ENCODE peak calls at places on chromosomes 6 and 20, in five cellular contexts. L is heart left ventricle, K is ovary, W is IMR-90, N is tibial nerve. Q is an unnamed sample.

GRCh38 chr6:89269981-89270380 is 45.1 kb downstream of the GABRR2 start:
- DNase-seq in L (no peak), K (no peak), W (no peak), N (no peak), Q (no peak)

GRCh38 chr6:132289761-132290160 is 111.5 kb downstream of the MOXD1 start:
- DNase-seq in L (no peak), K (no peak), W (no peak), N (no peak), Q (no peak)

GRCh38 chr6:34465551-34466241 is at the start of gene PACSIN1:
- DNase-seq in L (peak), K (no peak), W (no peak), N (no peak), Q (no peak)

GRCh38 chr6:95243091-95243490 is 334.2 kb upstream of the MANEA start:
- DNase-seq in L (no peak), K (no peak), W (peak), N (no peak), Q (no peak)

GRCh38 chr20:32079655-32080109 is 27.6 kb downstream of the HCK start:
- DNase-seq in L (no peak), K (no peak), W (no peak), N (no peak), Q (no peak)

GRCh38 chr20:62536731-62537401 is 61.1 kb upstream of the GATA5 start:
- DNase-seq in L (peak), K (no peak), W (peak), N (no peak), Q (no peak)

GRCh38 chr20:6828794-6829423 is 61.4 kb downstream of the BMP2 start:
- DNase-seq in L (peak), K (peak), W (peak), N (peak), Q (peak)

GRCh38 chr6:31829633-31830492 is 2.3 kb downstream of the HSPA1B start:
- DNase-seq in L (no peak), K (peak), W (peak), N (no peak), Q (no peak)

GRCh38 chr6:71977860-71978259 is 91.5 kb downstream of the RIMS1 start:
- DNase-seq in L (no peak), K (no peak), W (no peak), N (no peak), Q (no peak)

GRCh38 chr6:31702421-31702818 is 704 bp downstream of the ABHD16A start:
- DNase-seq in L (no peak), K (no peak), W (no peak), N (no peak), Q (no peak)

GRCh38 chr6:157763129-157763893 is 59.7 kb upstream of the SNX9 start:
- DNase-seq in L (peak), K (peak), W (peak), N (no peak), Q (peak)

GRCh38 chr6:165663283-165663735 is 268 bp upstream of the PDE10A start:
- DNase-seq in L (peak), K (peak), W (peak), N (no peak), Q (no peak)

GRCh38 chr6:16129623-16130243 is 847 bp downstream of the MYLIP start:
- DNase-seq in L (peak), K (peak), W (peak), N (no peak), Q (peak)

GRCh38 chr20:41330941-41331340 is 9.7 kb upstream of the LPIN3 start:
- DNase-seq in L (no peak), K (no peak), W (no peak), N (no peak), Q (peak)

GRCh38 chr20:61795669-61796630 is 269.7 kb downstream of the TAF4 start:
- DNase-seq in L (no peak), K (no peak), W (no peak), N (no peak), Q (no peak)

GRCh38 chr6:5905431-5906339 is 101.0 kb downstream of the NRN1 start:
- DNase-seq in L (peak), K (no peak), W (peak), N (peak), Q (peak)

GRCh38 chr20:25039697-25040437 is 18.1 kb downstream of the ACSS1 start:
- DNase-seq in L (peak), K (peak), W (peak), N (peak), Q (peak)

GRCh38 chr6:90859612-90860011 is 272.7 kb upstream of the MAP3K7 start:
- DNase-seq in L (no peak), K (no peak), W (no peak), N (no peak), Q (no peak)

GRCh38 chr6:120357447-120357846 is 976.8 kb downstream of the TBC1D32 start:
- DNase-seq in L (no peak), K (no peak), W (no peak), N (no peak), Q (no peak)

GRCh38 chr6:22306741-22307466 is 10.1 kb upstream of the PRL start:
- DNase-seq in L (no peak), K (no peak), W (no peak), N (no peak), Q (no peak)

GRCh38 chr6:163179061-163179460 is 235.5 kb upstream of the QKI start:
- DNase-seq in L (no peak), K (no peak), W (no peak), N (no peak), Q (no peak)

GRCh38 chr20:19493794-19494495 is 264.1 kb upstream of the RIN2 start:
- DNase-seq in L (no peak), K (no peak), W (no peak), N (no peak), Q (no peak)

DNA sequence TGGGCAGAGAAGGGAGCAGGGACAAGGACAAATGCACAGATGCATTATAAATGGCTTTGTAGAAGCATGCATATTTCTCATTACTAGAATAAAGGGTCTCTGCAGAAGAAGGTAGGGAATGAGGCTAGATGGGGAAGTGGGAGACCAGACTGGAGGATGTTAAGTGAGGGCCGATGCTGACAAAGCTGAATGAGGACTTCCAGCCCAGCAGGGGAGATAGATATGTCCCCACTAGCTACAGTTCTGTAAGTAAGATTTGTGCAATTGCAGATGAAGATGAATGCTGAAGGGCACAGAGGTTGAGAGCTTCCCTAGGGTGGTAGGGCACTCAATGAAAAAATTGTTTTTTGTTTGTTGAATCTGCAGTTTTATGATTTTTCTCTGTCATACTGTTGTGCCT is 16.9 kb downstream of the ADGRG6 start:
- DNase-seq in L (no peak), K (no peak), W (no peak), N (no peak), Q (no peak)
- TF ChIP-seq CTCF in L (no peak), K (no peak), W (no peak), N (no peak), Q (no peak)

GRCh38 chr6:42049116-42049809 is 1.1 kb upstream of the TAF8 start:
- DNase-seq in L (no peak), K (peak), W (no peak), N (no peak), Q (peak)

GRCh38 chr6:42047790-42048405 is 2.4 kb upstream of the TAF8 start:
- DNase-seq in L (no peak), K (peak), W (no peak), N (no peak), Q (peak)

GRCh38 chr6:42050897-42051653 is 751 bp downstream of the TAF8 start:
- DNase-seq in L (no peak), K (no peak), W (peak), N (no peak), Q (no peak)

GRCh38 chr6:42047220-42047590 is 3.1 kb upstream of the TAF8 start:
- DNase-seq in L (no peak), K (no peak), W (no peak), N (no peak), Q (no peak)

DNA sequence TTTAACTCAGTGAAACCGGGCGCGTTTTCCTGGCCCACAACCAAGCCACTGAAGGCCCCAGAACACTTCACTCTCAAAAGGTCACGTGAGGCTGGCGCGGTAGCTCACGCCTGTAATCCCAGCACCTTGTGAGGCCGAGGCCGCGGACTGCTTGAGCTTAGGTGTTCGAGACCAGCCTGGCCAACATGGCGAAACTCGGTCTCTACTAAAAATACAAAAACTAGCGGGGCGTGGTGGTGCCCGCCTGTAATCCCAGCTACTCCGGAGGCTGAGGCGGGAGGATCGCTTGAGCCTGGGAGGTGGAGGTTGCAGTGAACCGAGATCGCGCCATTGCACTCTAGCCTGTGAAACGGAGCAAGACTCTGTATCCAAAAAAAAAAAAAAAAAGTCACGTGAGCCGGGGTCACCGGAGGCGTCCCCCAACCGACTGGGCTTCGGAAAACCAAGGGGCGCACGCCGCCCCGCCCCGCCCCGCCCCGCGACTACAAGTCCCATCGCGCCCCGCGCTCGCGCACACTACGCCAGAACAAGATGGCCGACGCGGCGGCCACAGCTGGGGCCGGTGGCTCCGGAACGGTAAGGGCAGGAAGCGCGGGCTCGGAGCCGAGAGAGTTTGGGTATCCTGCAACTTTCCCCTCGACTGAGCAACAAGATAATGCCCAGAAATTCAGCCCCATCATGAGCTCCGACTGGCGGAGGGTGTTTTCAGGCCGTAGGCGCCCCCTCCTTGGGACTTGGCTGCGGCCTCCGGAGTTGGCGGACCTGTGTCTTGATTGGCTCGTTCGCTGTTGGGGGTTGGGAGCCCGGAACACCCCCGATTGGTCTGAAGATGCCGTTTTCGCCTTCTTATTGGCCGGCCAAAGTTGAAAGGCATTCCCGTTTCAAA is at the start of gene TAF8:
- DNase-seq in L (peak), K (peak), W (peak), N (peak), Q (peak)
- TF ChIP-seq POLR2A in L (peak), K (peak), W (peak), N (peak), Q (no peak)

DNA sequence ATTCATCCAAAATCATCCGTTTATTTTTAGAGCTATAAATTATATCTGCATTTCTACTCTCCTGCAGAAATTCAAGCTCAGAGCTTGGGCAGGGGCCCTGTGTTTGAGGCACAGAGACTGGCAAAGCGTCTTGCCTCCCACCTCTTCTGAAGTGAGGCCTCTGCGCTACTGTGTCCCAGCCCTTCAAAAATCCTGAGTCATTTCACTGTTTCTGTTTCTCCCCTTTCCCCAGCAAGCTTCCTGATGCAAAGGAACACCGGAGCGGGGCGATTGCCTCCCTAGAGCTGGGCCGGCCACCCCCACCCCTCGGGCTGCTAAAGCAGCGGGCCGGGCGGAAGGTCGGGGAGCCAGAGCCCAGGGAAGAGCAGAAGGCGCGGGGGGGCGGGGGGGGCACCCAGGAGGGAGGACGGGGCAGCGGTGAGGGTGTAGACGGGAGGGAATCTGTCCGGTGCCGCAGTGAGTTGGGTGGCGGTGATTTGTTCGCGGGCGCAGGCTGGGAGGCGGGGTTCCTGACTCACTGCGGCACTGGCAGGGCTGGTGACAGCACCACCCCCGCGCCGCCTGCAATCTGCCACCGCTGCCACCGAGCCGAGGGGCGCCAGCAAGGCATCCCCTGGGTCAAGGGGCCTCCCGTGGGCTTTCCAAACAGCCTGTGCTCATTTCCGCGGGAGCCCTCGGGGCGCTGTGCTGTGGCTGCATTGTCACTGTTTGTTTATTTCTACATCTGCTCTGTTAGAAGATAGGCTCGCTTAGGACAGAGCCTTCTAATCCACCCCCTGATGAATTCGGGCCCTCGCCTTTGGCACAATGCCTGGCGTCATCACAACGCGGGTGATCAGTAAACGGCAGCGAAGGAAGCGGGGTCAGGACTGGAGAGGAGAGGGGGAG is 46.5 kb upstream of the SNAP25 start:
- DNase-seq in L (peak), K (peak), W (peak), N (no peak), Q (no peak)
- H3K4me3 ChIP-seq in L (peak), K (peak), W (peak), N (peak), Q (no peak)

DNA sequence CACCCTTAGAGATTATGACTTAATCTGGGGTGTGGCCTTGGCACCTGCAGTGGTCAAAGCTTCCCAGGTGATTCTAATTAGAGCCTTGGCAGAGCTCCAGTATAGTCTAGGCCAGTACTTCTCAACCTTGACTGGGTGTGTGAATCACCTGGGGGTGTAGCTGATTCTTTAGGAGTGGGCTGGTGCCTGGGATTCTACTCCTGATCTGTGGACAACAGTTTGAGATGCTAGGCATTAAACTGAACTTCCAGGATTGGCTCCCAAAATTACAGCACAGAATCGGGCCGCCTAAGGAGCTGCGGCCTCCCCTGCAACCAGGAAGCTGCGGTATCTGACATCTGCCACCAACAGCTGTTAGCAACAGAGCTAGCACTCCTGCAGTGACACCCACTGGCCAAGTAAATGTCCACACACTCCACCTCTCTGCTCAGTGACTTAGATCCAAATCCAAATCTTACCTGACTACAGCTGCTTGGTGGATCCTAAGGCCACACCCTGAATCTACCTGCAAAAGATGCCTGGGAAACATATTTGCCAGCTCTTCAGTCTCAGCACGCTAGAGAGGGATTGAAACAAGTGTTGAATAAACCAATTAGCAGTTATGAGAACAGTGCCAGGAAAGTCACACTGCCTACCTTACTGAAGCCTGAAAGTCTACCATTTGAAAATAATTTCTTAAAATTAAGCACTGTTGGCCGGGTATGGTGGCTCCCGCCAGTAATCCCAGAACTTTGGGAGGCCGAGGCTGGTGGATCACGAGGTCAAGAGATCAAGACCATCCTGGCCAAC is 126.7 kb downstream of the UNC5CL start:
- DNase-seq in L (peak), K (peak), W (no peak), N (no peak), Q (no peak)
- TF ChIP-seq CTCF in L (peak), K (peak), W (peak), N (no peak), Q (no peak)